ENCODE peak calls at places on chromosome 18, in four cellular contexts. N is Caco-2; Y is AG04450; Z is CD4-positive, alpha-beta T cell. R is an unnamed sample.

GRCh38 chr18:68724021-68724420 is 9.1 kb upstream of the TMX3 start:
- DNase-seq in Z (no peak), Y (no peak), N (no peak), R (no peak)

GRCh38 chr18:35409921-35410320 is 32.8 kb upstream of the ZNF396 start:
- DNase-seq in N (no peak), Y (no peak), Z (no peak), R (no peak)

GRCh38 chr18:12659904-12660605 is 2.1 kb upstream of the SPIRE1 start:
- DNase-seq in Z (no peak), Y (peak), N (no peak), R (peak)

GRCh38 chr18:27707201-27707600 is 469.7 kb downstream of the CDH2 start:
- DNase-seq in Y (no peak), N (no peak), Z (no peak), R (no peak)

GRCh38 chr18:70420151-70420898 is 131.5 kb downstream of the SOCS6 start:
- DNase-seq in Z (no peak), N (no peak), Y (no peak), R (no peak)

GRCh38 chr18:1013951-1014350 is 109.3 kb downstream of the ADCYAP1 start:
- DNase-seq in Y (no peak), Z (no peak), N (no peak), R (no peak)

GRCh38 chr18:78950386-78950785 is 29.2 kb upstream of the SALL3 start:
- DNase-seq in Y (no peak), N (no peak), Z (no peak), R (no peak)

GRCh38 chr18:35215026-35215425 is 25.8 kb upstream of the ZNF397 start:
- DNase-seq in Y (no peak), N (no peak), Z (no peak), R (no peak)

GRCh38 chr18:77702686-77703085 is 453.0 kb downstream of the GALR1 start:
- DNase-seq in Y (no peak), N (no peak), Z (no peak), R (no peak)

DNA sequence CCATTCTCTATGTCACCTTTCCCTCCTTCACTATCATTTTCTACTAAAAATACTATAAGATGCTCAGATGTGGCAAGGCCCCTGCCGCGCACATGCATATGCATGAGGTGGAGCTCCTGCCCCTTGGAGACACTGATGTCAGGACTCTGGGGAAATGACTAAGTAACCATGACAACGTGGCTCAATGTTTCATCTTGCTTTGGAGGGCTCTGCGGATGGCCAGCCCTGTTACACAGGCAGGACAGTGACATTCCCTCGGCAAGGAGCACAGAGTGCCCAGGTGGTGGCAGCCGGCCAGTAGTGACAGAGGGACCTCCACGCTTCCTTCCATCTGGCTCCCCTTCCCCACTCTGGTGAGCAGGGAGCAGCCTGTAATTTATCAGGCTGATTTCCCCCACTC is 364.1 kb downstream of the SS18 start:
- DNase-seq in N (no peak), Z (no peak), Y (peak), R (no peak)
- TF ChIP-seq CTCF in N (no peak), Z (no peak), Y (peak), R (no peak)

GRCh38 chr18:60090170-60090569 is 190.4 kb downstream of the PMAIP1 start:
- DNase-seq in N (no peak), Y (no peak), Z (no peak), R (no peak)
- TF ChIP-seq CTCF in N (no peak), Y (peak), Z (no peak), R (peak)

GRCh38 chr18:47601608-47602272 is 328.7 kb downstream of the SMAD2 start:
- DNase-seq in N (no peak), Y (no peak), Z (no peak), R (no peak)

GRCh38 chr18:47603158-47603557 is 327.3 kb downstream of the SMAD2 start:
- DNase-seq in Z (no peak), Y (no peak), N (no peak), R (no peak)

GRCh38 chr18:47604041-47604440 is 326.4 kb downstream of the SMAD2 start:
- DNase-seq in Z (no peak), Y (no peak), N (no peak), R (no peak)

GRCh38 chr18:47605093-47605492 is 325.4 kb downstream of the SMAD2 start:
- DNase-seq in Z (no peak), Y (no peak), N (no peak), R (no peak)

GRCh38 chr18:47602273-47602897 is 328.1 kb downstream of the SMAD2 start:
- DNase-seq in N (no peak), Z (no peak), Y (no peak), R (no peak)
- TF ChIP-seq CTCF in N (no peak), Z (no peak), Y (no peak), R (no peak)

DNA sequence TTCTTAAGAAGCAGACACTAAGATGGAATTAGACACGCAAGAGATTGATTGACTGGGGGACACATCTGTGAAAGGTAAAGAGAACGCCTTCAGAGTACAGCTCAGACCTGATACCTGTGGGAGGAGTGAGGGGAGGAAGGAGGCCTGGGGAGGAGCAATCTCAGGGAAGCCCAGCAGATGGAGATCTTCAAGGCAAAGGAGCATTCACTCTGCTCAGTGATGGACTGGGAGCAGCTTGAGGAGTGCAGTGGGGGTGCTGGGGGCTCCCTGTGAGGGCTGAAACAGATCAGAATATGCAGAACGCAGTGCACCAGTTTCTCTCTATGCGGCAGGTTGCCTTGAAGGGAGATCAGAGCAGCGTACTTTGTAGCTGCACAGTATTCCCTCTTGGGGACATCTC is 103.7 kb upstream of the ATP8B1 start:
- DNase-seq in N (no peak), Y (no peak), Z (no peak), R (no peak)
- TF ChIP-seq CTCF in N (no peak), Y (peak), Z (no peak), R (peak)

GRCh38 chr18:2994603-2995432 is 18.1 kb downstream of the LPIN2 start:
- DNase-seq in N (peak), Z (peak), Y (no peak), R (no peak)
- TF ChIP-seq CTCF in N (peak), Z (peak), Y (no peak), R (peak)

DNA sequence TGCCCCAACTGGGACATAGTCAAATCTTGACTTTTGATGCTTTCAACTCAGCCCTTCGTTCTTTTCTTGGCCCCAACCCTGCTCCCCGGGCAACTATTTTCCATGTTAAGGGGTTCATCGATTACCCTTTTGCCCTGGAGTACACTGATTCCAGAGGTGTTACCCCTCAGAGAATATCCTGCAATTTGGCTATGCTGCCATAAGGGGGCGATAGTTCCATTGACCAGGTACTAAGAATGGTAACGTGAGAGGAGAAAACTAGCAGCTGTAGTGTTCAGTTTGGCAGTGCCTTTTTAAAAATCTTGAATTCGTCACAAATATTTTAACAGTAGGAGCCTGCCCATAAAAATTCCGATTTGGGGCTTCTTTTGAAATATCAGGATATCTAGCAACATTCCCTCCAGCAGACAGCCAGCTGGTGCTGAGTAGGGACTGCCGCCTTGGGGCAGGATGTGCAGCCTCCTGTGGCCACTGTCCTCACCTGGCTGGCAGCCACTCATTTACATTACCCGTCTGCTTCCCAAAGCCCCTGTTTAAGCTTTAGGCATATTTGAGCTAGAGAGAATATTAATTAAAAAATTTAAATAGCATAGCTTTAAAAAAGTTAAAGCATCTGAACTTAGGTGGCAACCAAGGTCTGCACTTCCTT is 146.3 kb upstream of the SKOR2 start:
- DNase-seq in N (no peak), Y (no peak), Z (no peak), R (no peak)
- TF ChIP-seq CTCF in N (no peak), Y (no peak), Z (no peak), R (peak)

DNA sequence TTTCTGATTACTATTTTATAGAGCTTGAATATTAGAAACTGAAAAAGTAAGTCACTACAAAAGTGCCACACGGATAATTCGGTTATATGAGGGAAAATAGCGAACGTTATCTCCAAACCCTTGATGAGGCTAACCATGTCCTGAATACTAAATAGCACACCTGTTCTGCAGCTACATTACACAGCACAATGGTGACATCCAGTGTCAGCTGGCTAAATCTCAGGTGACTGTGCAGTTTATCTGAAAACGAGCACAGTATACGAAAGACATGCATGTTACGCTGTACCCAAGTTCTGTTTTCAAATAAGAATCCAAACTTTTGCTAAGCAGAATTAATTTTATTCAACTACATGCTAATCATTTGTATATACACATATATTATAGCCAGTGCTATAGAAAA is 9.0 kb downstream of the CCDC68 start:
- DNase-seq in Z (no peak), Y (no peak), N (no peak), R (no peak)
- TF ChIP-seq CTCF in Z (peak), Y (no peak), N (no peak), R (peak)

R was measured in progenitor cell of endocrine pancreas.